ENCODE peak calls at places on chromosomes 13 and 19, in seven cellular contexts. D is esophagus squamous epithelium, H is prostate gland, W is A549, E is H9, V is right cardiac atrium, Z is stomach. T is an unnamed sample.

GRCh38 chr13:29105779-29106178 is 285.6 kb downstream of the MTUS2 start:
- DNase-seq in D (no peak), H (no peak), W (peak; percentile 4), E (peak; percentile 51), V (no peak), Z (no peak), T (no peak)

GRCh38 chr19:43759515-43759914 is 4.8 kb upstream of the SMG9 start:
- DNase-seq in D (no peak), H (no peak), W (peak; percentile 82), E (no peak), V (no peak), Z (no peak), T (no peak)

GRCh38 chr19:56105090-56105701 is 15.9 kb downstream of the ZNF787 start:
- DNase-seq in D (no peak), H (peak; percentile 93), W (peak; percentile 77), E (peak; percentile 85), V (peak; percentile 70), Z (peak; percentile 87), T (peak; percentile 56)

GRCh38 chr19:6260912-6261636 is 18.7 kb downstream of the MLLT1 start:
- DNase-seq in D (no peak), H (no peak), W (peak; percentile 16), E (peak; percentile 77), V (no peak), Z (peak; percentile 41), T (no peak)

GRCh38 chr13:76161143-76161542 is 525.0 kb downstream of the LMO7 start:
- DNase-seq in D (no peak), H (no peak), W (no peak), E (no peak), V (no peak), Z (no peak), T (no peak)

GRCh38 chr19:41699968-41700323 is 8.5 kb upstream of the CEACAM5 start:
- DNase-seq in D (no peak), H (no peak), W (no peak), E (peak; percentile 11), V (no peak), Z (peak; percentile 7), T (no peak)

GRCh38 chr13:99605417-99606321 is 104.4 kb downstream of the TM9SF2 start:
- DNase-seq in D (no peak), H (peak; percentile 29), W (peak; percentile 26), E (peak; percentile 80), V (peak; percentile 38), Z (peak; percentile 50), T (peak; percentile 73)

GRCh38 chr13:110227864-110228643 is 78.9 kb downstream of the COL4A1 start:
- DNase-seq in D (no peak), H (no peak), W (no peak), E (no peak), V (no peak), Z (no peak), T (no peak)

GRCh38 chr19:40605201-40605971 is 4.2 kb downstream of the LTBP4 start:
- DNase-seq in D (no peak), H (peak; percentile 77), W (peak; percentile 96), E (peak; percentile 76), V (peak; percentile 76), Z (peak; percentile 86), T (peak; percentile 89)

GRCh38 chr19:49422407-49423277 is 599 bp downstream of the PTH2 start:
- DNase-seq in D (no peak), H (no peak), W (peak; percentile 89), E (peak; percentile 88), V (peak; percentile 46), Z (no peak), T (peak; percentile 58)

GRCh38 chr13:45807520-45808099 is 43.9 kb downstream of the SIAH3 start:
- DNase-seq in D (no peak), H (peak; percentile 28), W (peak; percentile 33), E (peak; percentile 55), V (no peak), Z (peak; percentile 33), T (peak; percentile 63)

GRCh38 chr13:28741080-28741479 is 22.3 kb upstream of the SLC46A3 start:
- DNase-seq in D (no peak), H (no peak), W (no peak), E (no peak), V (no peak), Z (no peak), T (no peak)

GRCh38 chr19:32933571-32933970 is 38.2 kb downstream of the CEP89 start:
- DNase-seq in D (no peak), H (peak; percentile 59), W (no peak), E (no peak), V (no peak), Z (no peak), T (no peak)

GRCh38 chr13:78998736-78999135 is 339.8 kb upstream of the OBI1 start:
- DNase-seq in D (no peak), H (no peak), W (no peak), E (no peak), V (no peak), Z (no peak), T (no peak)

GRCh38 chr13:106619688-106620555 is 52.0 kb upstream of the ARGLU1 start:
- DNase-seq in D (no peak), H (no peak), W (peak; percentile 51), E (peak; percentile 51), V (no peak), Z (no peak), T (peak; percentile 53)

GRCh38 chr13:88651531-88651930 is 980.4 kb downstream of the SLITRK5 start:
- DNase-seq in D (no peak), H (no peak), W (no peak), E (no peak), V (no peak), Z (no peak), T (no peak)

GRCh38 chr19:51980116-51980736 is 6.4 kb downstream of the ZNF350 start:
- DNase-seq in D (no peak), H (no peak), W (no peak), E (no peak), V (no peak), Z (no peak), T (no peak)

GRCh38 chr13:101942038-101942437 is 459.8 kb downstream of the FGF14 start:
- DNase-seq in D (no peak), H (no peak), W (peak; percentile 27), E (no peak), V (no peak), Z (no peak), T (no peak)

GRCh38 chr13:33918199-33918932 is 100.4 kb downstream of the RFC3 start:
- DNase-seq in D (no peak), H (no peak), W (peak; percentile 26), E (no peak), V (peak; percentile 19), Z (no peak), T (no peak)

GRCh38 chr13:105721056-105721455 is 814.4 kb downstream of the EFNB2 start:
- DNase-seq in D (no peak), H (peak; percentile 13), W (no peak), E (no peak), V (no peak), Z (no peak), T (no peak)

GRCh38 chr19:56566904-56567273 is 379 bp upstream of the ZNF470 start:
- DNase-seq in D (no peak), H (peak; percentile 22), W (peak; percentile 66), E (peak; percentile 49), V (peak; percentile 63), Z (peak; percentile 46), T (no peak)

GRCh38 chr19:2455481-2456300 is 1.1 kb downstream of the LMNB2 start:
- DNase-seq in D (no peak), H (no peak), W (no peak), E (no peak), V (peak; percentile 53), Z (peak; percentile 49), T (no peak)

GRCh38 chr13:39688699-39689405 is 33.4 kb downstream of the COG6 start:
- DNase-seq in D (no peak), H (no peak), W (no peak), E (no peak), V (no peak), Z (no peak), T (no peak)
- H3K4me1 ChIP-seq in D (no peaks in the 10 kb centered on the region), H (no peaks in the 10 kb centered on the region), W (peaks cover 3% of the 10 kb centered on the region), E (no peaks in the 10 kb centered on the region), V (no peaks in the 10 kb centered on the region), Z (no peaks in the 10 kb centered on the region), T (no peaks in the 10 kb centered on the region)

GRCh38 chr13:19150226-19150625 is 31.4 kb downstream of the TUBA3C start:
- DNase-seq in D (no peak), H (no peak), W (no peak), E (no peak), V (no peak), Z (no peak), T (no peak)

GRCh38 chr13:19150712-19151228 is 30.9 kb downstream of the TUBA3C start:
- DNase-seq in D (no peak), H (no peak), W (no peak), E (no peak), V (peak; percentile 24), Z (no peak), T (no peak)

GRCh38 chr13:19151581-19152263 is 29.9 kb downstream of the TUBA3C start:
- DNase-seq in D (no peak), H (no peak), W (no peak), E (no peak), V (no peak), Z (no peak), T (no peak)

GRCh38 chr13:19153782-19154450 is 27.7 kb downstream of the TUBA3C start:
- DNase-seq in D (no peak), H (no peak), W (peak; percentile 11), E (no peak), V (no peak), Z (no peak), T (no peak)

DNA sequence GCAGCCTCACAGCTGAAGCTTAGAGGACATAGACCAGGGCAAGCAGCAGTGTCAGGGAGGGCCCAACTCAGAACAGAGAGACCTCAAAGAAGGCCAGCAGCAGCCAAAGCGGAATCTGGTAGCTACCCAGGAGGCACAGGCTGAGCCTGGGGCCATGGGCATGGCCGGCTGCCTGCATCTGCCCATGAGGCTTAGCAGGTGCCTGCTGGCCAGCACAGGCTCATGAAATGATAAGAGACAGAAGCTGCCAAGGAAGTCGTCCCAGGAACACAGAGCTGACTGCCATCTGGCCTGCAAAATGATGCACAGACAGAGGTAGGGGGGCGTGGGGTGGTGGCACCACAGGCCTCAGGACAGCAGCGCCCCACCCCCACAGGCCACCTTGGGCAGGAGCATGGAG is 29.2 kb downstream of the TUBA3C start:
- DNase-seq in D (no peak), H (no peak), W (no peak), E (no peak), V (no peak), Z (no peak), T (no peak)
- H3K9me3 ChIP-seq in D (peaks cover 55% of the 10 kb centered on the region), H (no peaks in the 10 kb centered on the region), W (no peaks in the 10 kb centered on the region), E (peaks cover 99% of the 10 kb centered on the region), V (no peaks in the 10 kb centered on the region), Z (peaks cover 8% of the 10 kb centered on the region), T (peaks cover 4% of the 10 kb centered on the region)

GRCh38 chr19:7912144-7912696 is 2.4 kb upstream of the TGFBR3L start:
- DNase-seq in D (no peak), H (no peak), W (no peak), E (no peak), V (peak; percentile 13), Z (no peak), T (no peak)
- H3K4me1 ChIP-seq in D (peaks cover 17% of the 10 kb centered on the region), H (no peaks in the 10 kb centered on the region), W (peaks cover 6% of the 10 kb centered on the region), E (no peaks in the 10 kb centered on the region), V (no peaks in the 10 kb centered on the region), Z (peaks cover 18% of the 10 kb centered on the region), T (no peaks in the 10 kb centered on the region)

GRCh38 chr19:53041366-53041765 is 3.2 kb upstream of the ERVV-2 start:
- DNase-seq in D (no peak), H (no peak), W (no peak), E (no peak), V (no peak), Z (no peak), T (no peak)
- H3K9me3 ChIP-seq in D (peaks cover 77% of the 10 kb centered on the region), H (no peaks in the 10 kb centered on the region), W (peaks cover 80% of the 10 kb centered on the region), E (no peaks in the 10 kb centered on the region), V (peaks cover 5% of the 10 kb centered on the region), Z (peaks cover 28% of the 10 kb centered on the region), T (peaks cover 11% of the 10 kb centered on the region)

T was measured in Caco-2.